ENCODE peak calls at places on chromosomes 1 and 21, in eight cellular contexts. G is Jurkat, Clone E6-1; N is stimulated activated CD8-positive, alpha-beta memory T cell treated with anti-CD3 and anti-CD28 coated beads, Interleukin-2, amount 100 ng/mL, for 48 hours; Z is GM13977; H is GM12865; D is NCI-H345; K is head of caudate nucleus; V is thyroid gland. P is an unnamed sample.

GRCh38 chr1:77031101-77031662 is 163.9 kb downstream of the ST6GALNAC5 start:
- DNase-seq in G (no peak), N (no peak), Z (no peak), H (no peak), D (peak; percentile 95), K (no peak), V (no peak), P (peak; percentile 91)

GRCh38 chr1:182143825-182144661 is 82.5 kb upstream of the ZNF648 start:
- DNase-seq in G (no peak), N (no peak), Z (no peak), H (no peak), D (peak; percentile 27), K (peak; percentile 57), V (peak; percentile 88), P (no peak)

GRCh38 chr1:61279570-61279969 is 197.2 kb downstream of the NFIA start:
- DNase-seq in G (no peak), N (no peak), Z (no peak), H (no peak), D (no peak), K (no peak), V (no peak), P (no peak)

GRCh38 chr1:93846929-93847810 is 31.8 kb downstream of the DNTTIP2 start:
- DNase-seq in G (peak; percentile 92), N (peak; percentile 73), Z (peak; percentile 88), H (peak; percentile 95), D (peak; percentile 90), K (peak; percentile 90), V (peak; percentile 88), P (peak; percentile 70)

GRCh38 chr1:116826818-116827606 is 72.8 kb downstream of the CD2 start:
- DNase-seq in G (peak; percentile 93), N (no peak), Z (peak; percentile 81), H (peak; percentile 96), D (no peak), K (no peak), V (no peak), P (no peak)

GRCh38 chr1:6357243-6357929 is 36.2 kb downstream of the ACOT7 start:
- DNase-seq in G (no peak), N (no peak), Z (no peak), H (peak; percentile 24), D (no peak), K (no peak), V (no peak), P (no peak)

GRCh38 chr21:35079181-35079580 is 30.1 kb upstream of the RUNX1 start:
- DNase-seq in G (no peak), N (no peak), Z (no peak), H (no peak), D (no peak), K (no peak), V (no peak), P (no peak)

GRCh38 chr1:214120951-214121350 is 133.2 kb downstream of the PROX1 start:
- DNase-seq in G (no peak), N (no peak), Z (no peak), H (no peak), D (no peak), K (no peak), V (no peak), P (no peak)

GRCh38 chr21:30223596-30223995 is 7.7 kb upstream of the CLDN8 start:
- DNase-seq in G (no peak), N (no peak), Z (no peak), H (no peak), D (no peak), K (no peak), V (no peak), P (no peak)

GRCh38 chr1:40162791-40163441 is 1.7 kb downstream of the RLF start:
- DNase-seq in G (no peak), N (no peak), Z (peak; percentile 16), H (no peak), D (no peak), K (no peak), V (no peak), P (no peak)

GRCh38 chr1:157995575-157996169 is 2.2 kb downstream of the KIRREL1 start:
- DNase-seq in G (no peak), N (no peak), Z (no peak), H (no peak), D (no peak), K (no peak), V (no peak), P (no peak)

GRCh38 chr1:14238472-14239059 is 359.9 kb upstream of the KAZN start:
- DNase-seq in G (no peak), N (no peak), Z (no peak), H (no peak), D (peak; percentile 3), K (no peak), V (peak; percentile 25), P (no peak)

GRCh38 chr1:222624214-222624613 is 6.3 kb downstream of the MIA3 start:
- DNase-seq in G (no peak), N (no peak), Z (no peak), H (no peak), D (no peak), K (no peak), V (no peak), P (no peak)

GRCh38 chr1:53272349-53272748 is 34.0 kb upstream of the MAGOH start:
- DNase-seq in G (no peak), N (no peak), Z (no peak), H (no peak), D (no peak), K (no peak), V (no peak), P (no peak)

GRCh38 chr1:91730781-91731732 is 154.9 kb downstream of the TGFBR3 start:
- DNase-seq in G (peak; percentile 62), N (no peak), Z (no peak), H (no peak), D (no peak), K (no peak), V (peak; percentile 72), P (no peak)

GRCh38 chr21:35390013-35390776 is 341.1 kb upstream of the RUNX1 start:
- DNase-seq in G (no peak), N (no peak), Z (no peak), H (peak; percentile 1), D (peak; percentile 79), K (no peak), V (peak; percentile 30), P (peak; percentile 14)

GRCh38 chr1:24586970-24587820 is 31.3 kb downstream of the NCMAP start:
- DNase-seq in G (peak; percentile 71), N (no peak), Z (peak; percentile 79), H (peak; percentile 72), D (peak; percentile 52), K (peak; percentile 41), V (peak; percentile 35), P (peak; percentile 48)

GRCh38 chr1:15959424-15959823 is 16.5 kb downstream of the ZBTB17 start:
- DNase-seq in G (no peak), N (no peak), Z (no peak), H (no peak), D (no peak), K (no peak), V (no peak), P (no peak)

GRCh38 chr1:67853704-67854103 is 20.4 kb upstream of the GNG12 start:
- DNase-seq in G (peak; percentile 6), N (no peak), Z (no peak), H (peak; percentile 41), D (peak; percentile 80), K (peak; percentile 61), V (peak; percentile 38), P (peak; percentile 41)

GRCh38 chr1:1406101-1406820 is 832 bp downstream of the MRPL20 start:
- DNase-seq in G (no peak), N (no peak), Z (no peak), H (peak; percentile 44), D (no peak), K (no peak), V (no peak), P (no peak)

GRCh38 chr1:89631756-89632155 is 1.2 kb upstream of the LRRC8C start:
- DNase-seq in G (no peak), N (no peak), Z (no peak), H (no peak), D (no peak), K (no peak), V (no peak), P (no peak)

GRCh38 chr1:234600418-234601216 is 9.4 kb downstream of the IRF2BP2 start:
- DNase-seq in G (peak; percentile 68), N (no peak), Z (peak; percentile 44), H (peak; percentile 35), D (peak; percentile 31), K (peak; percentile 36), V (peak; percentile 61), P (no peak)

GRCh38 chr1:197776348-197777082 is 1.2 kb upstream of the DENND1B start:
- DNase-seq in G (peak; percentile 50), N (no peak), Z (peak; percentile 51), H (peak; percentile 51), D (no peak), K (no peak), V (no peak), P (no peak)

GRCh38 chr1:42529724-42530161 is 66.7 kb downstream of the CCDC30 start:
- DNase-seq in G (no peak), N (no peak), Z (no peak), H (no peak), D (no peak), K (no peak), V (no peak), P (no peak)

GRCh38 chr1:201675143-201675542 is 136.2 kb downstream of the NAV1 start:
- DNase-seq in G (no peak), N (no peak), Z (no peak), H (no peak), D (no peak), K (peak; percentile 29), V (peak; percentile 83), P (no peak)

GRCh38 chr1:178644308-178645120 is 80.5 kb upstream of the RALGPS2 start:
- DNase-seq in G (no peak), N (no peak), Z (no peak), H (no peak), D (peak; percentile 25), K (no peak), V (peak; percentile 9), P (no peak)

GRCh38 chr1:67843335-67843734 is 10.1 kb upstream of the GNG12 start:
- DNase-seq in G (no peak), N (no peak), Z (no peak), H (no peak), D (no peak), K (no peak), V (no peak), P (no peak)

GRCh38 chr1:102879439-102879993 is 228.8 kb downstream of the COL11A1 start:
- DNase-seq in G (no peak), N (no peak), Z (no peak), H (no peak), D (no peak), K (no peak), V (no peak), P (no peak)

GRCh38 chr1:23745515-23745914 is 2.2 kb downstream of the ELOA start:
- DNase-seq in G (peak; percentile 71), N (no peak), Z (peak; percentile 81), H (peak; percentile 69), D (no peak), K (no peak), V (no peak), P (no peak)

GRCh38 chr1:17684810-17685209 is 70.3 kb upstream of the ACTL8 start:
- DNase-seq in G (no peak), N (no peak), Z (no peak), H (no peak), D (no peak), K (no peak), V (no peak), P (no peak)

P was measured in NCI-H2081 treated with DMSO at 0.1 percent for 48 hours.